ENCODE peak calls at places on chromosomes 7 and 10, in eight cellular contexts. E, I, X, K, B, N, J and W are unnamed samples.
A peak's percentile ranks its signal among the peaks of the same experiment; 100 is the strongest.

GRCh38 chr10:102752934-102753664 is 9.4 kb downstream of the WBP1L start:
- DNase-seq in E (no peak), I (no peak), X (peak; percentile 83), K (peak; percentile 78), B (no peak), N (no peak), J (no peak), W (no peak)

GRCh38 chr7:158863611-158864506 is 7.5 kb downstream of the DYNC2I1 start:
- DNase-seq in E (peak; percentile 91), I (peak; percentile 50), X (peak; percentile 75), K (peak; percentile 91), B (peak; percentile 80), N (peak; percentile 90), J (no peak), W (peak; percentile 90)

GRCh38 chr7:36227223-36227622 is 74.2 kb downstream of the EEPD1 start:
- DNase-seq in E (no peak), I (no peak), X (peak; percentile 81), K (peak; percentile 93), B (no peak), N (peak; percentile 82), J (no peak), W (no peak)

GRCh38 chr7:133601607-133602006 is 348.7 kb downstream of the EXOC4 start:
- DNase-seq in E (no peak), I (no peak), X (no peak), K (no peak), B (no peak), N (no peak), J (no peak), W (no peak)

GRCh38 chr7:105828141-105828540 is 48.3 kb downstream of the ATXN7L1 start:
- DNase-seq in E (no peak), I (no peak), X (no peak), K (no peak), B (no peak), N (no peak), J (no peak), W (no peak)

GRCh38 chr7:155258233-155258575 is 39.5 kb upstream of the INSIG1 start:
- DNase-seq in E (no peak), I (no peak), X (peak; percentile 90), K (no peak), B (no peak), N (no peak), J (no peak), W (no peak)

GRCh38 chr10:98610855-98611254 is 164.1 kb upstream of the HPS1 start:
- DNase-seq in E (peak; percentile 49), I (no peak), X (no peak), K (peak; percentile 84), B (peak; percentile 53), N (no peak), J (no peak), W (no peak)

GRCh38 chr10:70752571-70752970 is 32.6 kb downstream of the TBATA start:
- DNase-seq in E (no peak), I (no peak), X (no peak), K (no peak), B (no peak), N (no peak), J (no peak), W (peak; percentile 51)

GRCh38 chr7:88300401-88300800 is 6.3 kb downstream of the STEAP4 start:
- DNase-seq in E (no peak), I (no peak), X (peak; percentile 47), K (no peak), B (no peak), N (no peak), J (no peak), W (no peak)

GRCh38 chr10:13707156-13707881 is 120.6 kb downstream of the PRPF18 start:
- DNase-seq in E (peak; percentile 89), I (no peak), X (peak; percentile 97), K (peak; percentile 93), B (peak; percentile 80), N (peak; percentile 78), J (no peak), W (peak; percentile 75)

GRCh38 chr7:65387893-65388292 is 14.2 kb downstream of the ZNF92 start:
- DNase-seq in E (no peak), I (no peak), X (no peak), K (no peak), B (no peak), N (no peak), J (no peak), W (no peak)

GRCh38 chr10:63042256-63042655 is 90.9 kb upstream of the NRBF2 start:
- DNase-seq in E (no peak), I (no peak), X (peak; percentile 75), K (no peak), B (no peak), N (no peak), J (no peak), W (no peak)

GRCh38 chr10:110858297-110858934 is 13.3 kb upstream of the PDCD4 start:
- DNase-seq in E (no peak), I (no peak), X (no peak), K (no peak), B (no peak), N (no peak), J (no peak), W (no peak)

GRCh38 chr7:95327356-95327755 is 3.0 kb upstream of the PON1 start:
- DNase-seq in E (no peak), I (no peak), X (peak; percentile 76), K (no peak), B (no peak), N (no peak), J (no peak), W (no peak)

GRCh38 chr10:18473424-18474110 is 177.8 kb downstream of the NSUN6 start:
- DNase-seq in E (no peak), I (no peak), X (peak; percentile 56), K (no peak), B (no peak), N (no peak), J (no peak), W (no peak)

GRCh38 chr7:120273476-120273975 is 551 bp downstream of the KCND2 start:
- DNase-seq in E (peak; percentile 12), I (no peak), X (peak; percentile 22), K (peak; percentile 68), B (no peak), N (no peak), J (no peak), W (peak; percentile 67)

GRCh38 chr10:30744124-30744523 is 114.6 kb upstream of the LYZL2 start:
- DNase-seq in E (no peak), I (no peak), X (no peak), K (no peak), B (no peak), N (no peak), J (no peak), W (no peak)

GRCh38 chr10:6563720-6564119 is 16.4 kb downstream of the PRKCQ start:
- DNase-seq in E (no peak), I (no peak), X (no peak), K (no peak), B (no peak), N (no peak), J (no peak), W (no peak)
- H3K4me1 ChIP-seq in E (no peaks in the 10 kb centered on the region), I (no peaks in the 10 kb centered on the region), X (no peaks in the 10 kb centered on the region), K (no peaks in the 10 kb centered on the region), B (no peaks in the 10 kb centered on the region), N (no peaks in the 10 kb centered on the region), J (no peaks in the 10 kb centered on the region), W (peaks cover 6% of the 10 kb centered on the region)

DNA sequence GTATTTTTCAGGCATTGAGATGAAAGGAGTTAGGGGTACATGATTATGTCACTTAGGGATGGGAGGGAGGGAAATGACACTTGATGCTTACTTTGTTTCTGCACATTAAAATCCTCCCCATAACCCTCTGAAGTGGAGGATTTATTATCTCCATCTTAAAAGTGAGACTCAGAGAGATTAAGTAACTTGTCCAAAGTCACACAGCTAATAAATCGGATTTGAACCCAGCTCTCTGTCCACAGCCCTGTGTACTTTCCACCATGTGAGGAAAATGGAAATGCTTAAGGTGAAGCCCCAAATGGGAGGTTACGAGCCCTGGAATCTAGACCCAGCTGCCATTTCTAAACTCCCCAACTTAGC is 58.6 kb downstream of the HK1 start:
- DNase-seq in E (no peak), I (no peak), X (no peak), K (no peak), B (no peak), N (no peak), J (no peak), W (no peak)
- H3K4me1 ChIP-seq in E (peaks cover 96% of the 10 kb centered on the region), I (peaks cover 8% of the 10 kb centered on the region), X (peaks cover 30% of the 10 kb centered on the region), K (no peaks in the 10 kb centered on the region), B (peaks cover 83% of the 10 kb centered on the region), N (peaks cover 98% of the 10 kb centered on the region), J (peaks cover 11% of the 10 kb centered on the region), W (peaks cover 77% of the 10 kb centered on the region)

DNA sequence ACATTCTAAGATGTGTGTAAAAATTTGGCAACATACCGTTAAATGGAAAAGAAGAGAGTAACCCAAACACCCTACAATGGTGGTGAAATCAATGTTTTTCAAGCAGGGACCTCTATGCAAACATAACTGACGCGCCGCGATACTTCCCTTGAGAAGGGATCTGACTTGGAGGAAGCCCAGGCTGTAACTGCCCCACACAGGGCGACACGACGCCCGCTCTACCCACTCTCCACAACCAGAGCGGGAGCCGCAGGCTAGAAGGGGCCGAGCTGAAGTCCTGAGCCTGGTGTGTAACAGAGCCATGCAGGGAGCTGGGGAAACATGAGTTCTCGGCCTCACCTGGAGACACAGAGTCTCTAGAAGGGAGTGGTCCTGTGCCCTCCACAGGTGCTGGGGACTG is 120.2 kb downstream of the FAM53B start:
- DNase-seq in E (no peak), I (no peak), X (no peak), K (no peak), B (no peak), N (no peak), J (no peak), W (no peak)
- H3K4me1 ChIP-seq in E (peaks cover 98% of the 10 kb centered on the region), I (peaks cover 24% of the 10 kb centered on the region), X (no peaks in the 10 kb centered on the region), K (no peaks in the 10 kb centered on the region), B (peaks cover 58% of the 10 kb centered on the region), N (peaks cover 70% of the 10 kb centered on the region), J (peaks cover 13% of the 10 kb centered on the region), W (peaks cover 34% of the 10 kb centered on the region)

GRCh38 chr10:79116363-79116762 is 47.6 kb downstream of the ZMIZ1 start:
- DNase-seq in E (no peak), I (no peak), X (no peak), K (no peak), B (no peak), N (no peak), J (no peak), W (no peak)

GRCh38 chr10:79112898-79113431 is 44.2 kb downstream of the ZMIZ1 start:
- DNase-seq in E (peak; percentile 58), I (no peak), X (peak; percentile 93), K (peak; percentile 91), B (peak; percentile 54), N (peak; percentile 81), J (no peak), W (no peak)

GRCh38 chr10:79116801-79117723 is 48.3 kb downstream of the ZMIZ1 start:
- DNase-seq in E (peak; percentile 57), I (peak; percentile 25), X (peak; percentile 56), K (peak; percentile 86), B (no peak), N (no peak), J (no peak), W (peak; percentile 76)

GRCh38 chr10:79113827-79114226 is 45.1 kb downstream of the ZMIZ1 start:
- DNase-seq in E (no peak), I (no peak), X (peak; percentile 37), K (no peak), B (no peak), N (no peak), J (no peak), W (no peak)

DNA sequence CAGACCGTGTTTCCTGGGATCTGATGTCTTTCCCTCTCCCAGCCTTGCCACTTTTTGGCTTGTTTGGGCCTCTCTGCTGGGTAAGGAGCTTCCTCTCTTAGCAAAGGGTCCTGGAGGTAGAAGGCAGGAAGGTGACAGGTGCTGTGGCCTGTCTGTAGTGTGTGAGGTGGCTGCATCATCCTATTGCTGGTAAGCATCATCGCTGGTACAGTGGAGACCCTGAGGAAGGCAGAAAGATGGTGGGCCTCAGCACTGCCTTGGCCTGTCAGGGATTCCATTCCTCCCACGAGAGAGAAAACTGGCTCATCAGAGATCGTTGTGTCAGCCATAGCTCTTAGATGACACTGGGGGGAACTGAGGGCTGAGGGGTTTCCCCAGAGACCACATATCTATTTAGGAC is 46.5 kb downstream of the ZMIZ1 start:
- DNase-seq in E (no peak), I (no peak), X (no peak), K (no peak), B (no peak), N (no peak), J (no peak), W (no peak)
- H3K4me1 ChIP-seq in E (peaks cover 98% of the 10 kb centered on the region), I (no peaks in the 10 kb centered on the region), X (peaks cover 41% of the 10 kb centered on the region), K (no peaks in the 10 kb centered on the region), B (peaks cover 90% of the 10 kb centered on the region), N (peaks cover 67% of the 10 kb centered on the region), J (peaks cover 16% of the 10 kb centered on the region), W (peaks cover 71% of the 10 kb centered on the region)